ENCODE peak calls at places on chromosome 18, in eight cellular contexts. N, W, Q, R, Z, L, G and P are unnamed samples.

GRCh38 chr18:12862467-12862866 is 21.6 kb downstream of the PTPN2 start:
- DNase-seq in Z (no peak), R (peak), Q (no peak), N (no peak), L (peak), G (no peak), W (no peak), P (no peak)

GRCh38 chr18:23752363-23752762 is 63.1 kb downstream of the LAMA3 start:
- DNase-seq in Z (no peak), L (no peak), W (no peak), R (no peak), G (no peak), N (no peak), Q (no peak), P (no peak)

GRCh38 chr18:63119647-63120046 is 199.9 kb downstream of the BCL2 start:
- DNase-seq in L (peak), N (no peak), G (no peak), Q (peak), Z (no peak), R (peak), W (no peak), P (peak)

GRCh38 chr18:12074734-12075133 is 18.9 kb upstream of the ANKRD62 start:
- DNase-seq in Q (no peak), N (no peak), Z (peak), W (no peak), R (no peak), L (no peak), G (no peak), P (no peak)

GRCh38 chr18:23970161-23971153 is 44.1 kb upstream of the TTC39C start:
- DNase-seq in L (no peak), Z (no peak), N (peak), Q (no peak), G (peak), R (no peak), W (no peak), P (no peak)

GRCh38 chr18:65567372-65567771 is 183.4 kb upstream of the CDH7 start:
- DNase-seq in Q (no peak), Z (no peak), R (no peak), G (no peak), W (no peak), N (no peak), L (peak), P (no peak)

GRCh38 chr18:13520306-13520705 is 206.1 kb downstream of the FAM210A start:
- DNase-seq in W (peak), Q (no peak), G (no peak), Z (no peak), L (no peak), N (no peak), R (no peak), P (no peak)

GRCh38 chr18:42649636-42650035 is 465.8 kb downstream of the RIT2 start:
- DNase-seq in R (peak), G (no peak), L (no peak), Q (no peak), W (no peak), Z (peak), N (no peak), P (no peak)

GRCh38 chr18:8412117-8412516 is 197.1 kb upstream of the RAB12 start:
- DNase-seq in W (no peak), R (no peak), N (no peak), Q (no peak), Z (no peak), L (no peak), G (no peak), P (no peak)

GRCh38 chr18:49723648-49724180 is 89.6 kb downstream of the ACAA2 start:
- DNase-seq in G (no peak), Q (peak), W (no peak), Z (peak), R (peak), L (no peak), N (no peak), P (peak)

GRCh38 chr18:71304856-71305255 is 1016.0 kb downstream of the SOCS6 start:
- DNase-seq in W (no peak), Z (no peak), G (no peak), N (no peak), R (no peak), Q (no peak), L (no peak), P (no peak)

GRCh38 chr18:9637036-9637767 is 22.8 kb upstream of the PPP4R1 start:
- DNase-seq in L (no peak), N (no peak), G (no peak), W (no peak), R (no peak), Q (no peak), Z (peak), P (no peak)

GRCh38 chr18:966095-967036 is 61.7 kb downstream of the ADCYAP1 start:
- DNase-seq in R (no peak), Q (no peak), Z (no peak), W (no peak), N (no peak), L (no peak), G (no peak), P (no peak)

GRCh38 chr18:58565021-58565420 is 63.9 kb downstream of the ALPK2 start:
- DNase-seq in Q (no peak), R (no peak), G (no peak), Z (no peak), L (no peak), W (no peak), N (no peak), P (no peak)

GRCh38 chr18:6741290-6741689 is 11.8 kb downstream of the ARHGAP28 start:
- DNase-seq in N (no peak), Q (no peak), Z (peak), W (no peak), G (no peak), R (peak), L (peak), P (peak)

GRCh38 chr18:8800445-8800844 is 95.1 kb downstream of the MTCL1 start:
- DNase-seq in Q (no peak), N (no peak), G (no peak), R (peak), Z (peak), L (peak), W (no peak), P (peak)

GRCh38 chr18:23837591-23837990 is 148.3 kb downstream of the LAMA3 start:
- DNase-seq in G (no peak), W (peak), Q (no peak), R (peak), L (peak), N (no peak), Z (peak), P (no peak)

GRCh38 chr18:6589979-6590725 is 139.4 kb upstream of the ARHGAP28 start:
- DNase-seq in G (no peak), L (no peak), Z (no peak), N (no peak), Q (no peak), W (no peak), R (no peak), P (no peak)

GRCh38 chr18:79211844-79212243 is 142.7 kb downstream of the ATP9B start:
- DNase-seq in L (no peak), Z (no peak), Q (no peak), N (no peak), W (no peak), G (no peak), R (no peak), P (no peak)

GRCh38 chr18:45197526-45197970 is 417.7 kb upstream of the SLC14A2 start:
- DNase-seq in W (no peak), G (no peak), R (peak), Q (no peak), Z (peak), N (no peak), L (no peak), P (peak)

GRCh38 chr18:44856157-44856556 is 175.5 kb downstream of the SETBP1 start:
- DNase-seq in W (no peak), R (no peak), Q (no peak), G (no peak), L (no peak), Z (no peak), N (no peak), P (no peak)

GRCh38 chr18:41703744-41704530 is 251.1 kb upstream of the PIK3C3 start:
- DNase-seq in W (no peak), G (no peak), N (no peak), Z (peak), Q (no peak), R (no peak), L (no peak), P (no peak)

GRCh38 chr18:79246309-79247108 is 149.2 kb upstream of the NFATC1 start:
- DNase-seq in L (peak), G (peak), N (peak), Z (peak), Q (peak), W (peak), R (peak), P (no peak)

GRCh38 chr18:45658756-45659155 is 43.5 kb downstream of the SLC14A2 start:
- DNase-seq in R (no peak), Q (no peak), G (no peak), L (peak), N (no peak), W (no peak), Z (peak), P (no peak)

GRCh38 chr18:23587220-23587642 is 925 bp upstream of the NPC1 start:
- DNase-seq in R (no peak), Z (no peak), L (no peak), W (no peak), G (no peak), Q (peak), N (no peak), P (no peak)

GRCh38 chr18:74146756-74147155 is 878 bp downstream of the FBXO15 start:
- DNase-seq in Z (no peak), Q (no peak), N (no peak), G (no peak), W (no peak), R (no peak), L (no peak), P (no peak)

GRCh38 chr18:2917255-2918047 is 70.6 kb downstream of the EMILIN2 start:
- DNase-seq in N (no peak), R (no peak), L (no peak), G (no peak), W (no peak), Z (no peak), Q (peak), P (no peak)

GRCh38 chr18:59873616-59874015 is 26.2 kb upstream of the PMAIP1 start:
- DNase-seq in Q (no peak), L (no peak), N (no peak), Z (no peak), R (no peak), G (no peak), W (no peak), P (no peak)